ENCODE peak calls at places on chromosome 20, in five cellular contexts. J is transverse colon, Q is stomach, O is H1, U is SK-N-SH. E is an unnamed sample.

GRCh38 chr20:53883098-53883762 is 187.2 kb downstream of the BCAS1 start:
- DNase-seq in J (no peak), Q (no peak), O (no peak), U (no peak), E (no peak)

GRCh38 chr20:54043044-54043967 is 27.1 kb downstream of the BCAS1 start:
- DNase-seq in J (no peak), Q (no peak), O (no peak), U (no peak), E (no peak)

GRCh38 chr20:59572515-59572914 is 31.8 kb upstream of the PHACTR3 start:
- DNase-seq in J (no peak), Q (no peak), O (no peak), U (no peak), E (no peak)

GRCh38 chr20:34365765-34366213 is 2.7 kb downstream of the ITCH start:
- DNase-seq in J (no peak), Q (no peak), O (no peak), U (no peak), E (no peak)

GRCh38 chr20:64077876-64078551 is 1.3 kb downstream of the RGS19 start:
- DNase-seq in J (peak; percentile 68), Q (peak; percentile 41), O (no peak), U (no peak), E (no peak)

GRCh38 chr20:35021063-35021462 is 65.4 kb downstream of the MYH7B start:
- DNase-seq in J (no peak), Q (no peak), O (no peak), U (no peak), E (no peak)

GRCh38 chr20:37711001-37711400 is 17.2 kb downstream of the CTNNBL1 start:
- DNase-seq in J (no peak), Q (no peak), O (no peak), U (no peak), E (no peak)

GRCh38 chr20:45097485-45098095 is 3.3 kb downstream of the KCNS1 start:
- DNase-seq in J (peak; percentile 26), Q (no peak), O (no peak), U (peak; percentile 67), E (no peak)

GRCh38 chr20:32439132-32439829 is 81.2 kb downstream of the ASXL1 start:
- DNase-seq in J (peak; percentile 5), Q (no peak), O (no peak), U (no peak), E (peak; percentile 44)

GRCh38 chr20:58720890-58721289 is 28.3 kb downstream of the NPEPL1 start:
- DNase-seq in J (no peak), Q (no peak), O (no peak), U (no peak), E (no peak)

GRCh38 chr20:57734754-57735153 is 24.9 kb upstream of the PMEPA1 start:
- DNase-seq in J (no peak), Q (no peak), O (no peak), U (no peak), E (no peak)

GRCh38 chr20:59902470-59902869 is 31.0 kb downstream of the SYCP2 start:
- DNase-seq in J (no peak), Q (no peak), O (no peak), U (no peak), E (no peak)

GRCh38 chr20:57663241-57663640 is 43.0 kb upstream of the ZBP1 start:
- DNase-seq in J (peak; percentile 3), Q (no peak), O (no peak), U (peak; percentile 16), E (peak; percentile 53)

GRCh38 chr20:60558491-60558890 is 600.3 kb downstream of the CDH26 start:
- DNase-seq in J (no peak), Q (no peak), O (no peak), U (no peak), E (no peak)

GRCh38 chr20:8116067-8116811 is 15.8 kb upstream of the PLCB1 start:
- DNase-seq in J (no peak), Q (no peak), O (no peak), U (no peak), E (no peak)

GRCh38 chr20:40489886-40490285 is 199.2 kb downstream of the MAFB start:
- DNase-seq in J (no peak), Q (no peak), O (no peak), U (no peak), E (no peak)

GRCh38 chr20:43404880-43405279 is 52.8 kb upstream of the SRSF6 start:
- DNase-seq in J (no peak), Q (no peak), O (peak; percentile 83), U (no peak), E (no peak)

GRCh38 chr20:24289737-24290481 is 179.5 kb upstream of the SYNDIG1 start:
- DNase-seq in J (no peak), Q (no peak), O (no peak), U (no peak), E (no peak)

GRCh38 chr20:63572071-63572787 is 1.8 kb downstream of the HELZ2 start:
- DNase-seq in J (no peak), Q (no peak), O (no peak), U (no peak), E (no peak)

GRCh38 chr20:7358670-7359069 is 581.6 kb downstream of the HAO1 start:
- DNase-seq in J (no peak), Q (no peak), O (no peak), U (no peak), E (no peak)

GRCh38 chr20:47280668-47281067 is 75.8 kb downstream of the ZMYND8 start:
- DNase-seq in J (no peak), Q (no peak), O (no peak), U (no peak), E (peak; percentile 34)
- TF ChIP-seq POLR2AphosphoS5 in J (no peak), Q (no peak), O (no peak), U (no peak), E (no peak)

GRCh38 chr20:1833216-1833615 is 62.0 kb upstream of the SIRPA start:
- DNase-seq in J (no peak), Q (no peak), O (no peak), U (no peak), E (no peak)

GRCh38 chr20:1831606-1832005 is 63.6 kb upstream of the SIRPA start:
- DNase-seq in J (no peak), Q (no peak), O (no peak), U (no peak), E (no peak)

GRCh38 chr20:1833728-1834726 is 61.2 kb upstream of the SIRPA start:
- DNase-seq in J (no peak), Q (no peak), O (no peak), U (no peak), E (no peak)

GRCh38 chr20:1830240-1830639 is 65.0 kb upstream of the SIRPA start:
- DNase-seq in J (no peak), Q (no peak), O (no peak), U (peak; percentile 61), E (no peak)

DNA sequence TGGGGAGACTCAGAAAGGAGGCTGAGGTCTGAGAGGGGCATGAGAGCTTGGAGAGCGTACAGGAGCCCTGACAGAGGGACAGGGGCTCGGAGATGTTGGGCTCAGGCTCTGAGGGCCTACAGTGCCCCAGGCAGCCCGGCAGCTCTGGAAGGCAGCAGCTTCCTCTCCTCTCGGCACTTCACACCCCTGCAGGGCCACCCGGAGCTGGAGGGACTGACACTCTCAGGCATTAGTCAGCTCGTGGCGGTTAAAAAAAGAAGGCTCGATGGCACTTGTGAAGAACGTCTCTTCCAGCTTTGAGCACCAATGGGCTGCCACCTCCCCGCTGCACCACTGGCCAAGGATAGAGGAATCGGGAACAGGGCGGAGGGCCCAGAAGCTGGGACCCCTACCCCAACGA is 62.6 kb upstream of the SIRPA start:
- DNase-seq in J (no peak), Q (no peak), O (no peak), U (no peak), E (no peak)
- H3K4me1 ChIP-seq in J (peaks cover 6% of the 10 kb centered on the region), Q (peaks cover 9% of the 10 kb centered on the region), O (no peaks in the 10 kb centered on the region), U (peaks cover 8% of the 10 kb centered on the region), E (peaks cover 22% of the 10 kb centered on the region)

DNA sequence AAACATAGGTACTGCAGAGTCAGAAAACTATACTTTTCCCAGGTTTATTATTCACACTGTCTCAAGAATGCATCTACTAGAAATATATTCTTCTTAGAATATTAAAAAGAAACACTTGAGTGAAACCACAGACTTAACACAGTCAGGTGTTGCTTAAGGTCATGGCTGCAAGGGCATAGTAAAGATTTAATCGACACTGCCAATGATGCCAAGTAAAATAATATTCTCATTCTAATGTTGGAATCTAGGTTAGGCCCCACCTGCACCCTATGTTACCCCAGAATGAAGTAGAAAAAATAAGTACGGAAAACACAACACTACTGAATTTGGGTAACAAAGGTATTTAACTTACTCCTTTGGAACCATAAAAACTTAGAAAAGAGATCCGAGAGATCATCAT is 155.0 kb downstream of the RALGAPA2 start:
- DNase-seq in J (no peak), Q (no peak), O (no peak), U (no peak), E (no peak)
- TF ChIP-seq EP300 in J (no peak), Q (no peak), O (no peak), U (no peak), E (no peak)

GRCh38 chr20:51467971-51468626 is 74.4 kb downstream of the NFATC2 start:
- DNase-seq in J (no peak), Q (no peak), O (no peak), U (no peak), E (no peak)
- TF ChIP-seq POLR2AphosphoS5 in J (no peak), Q (no peak), O (no peak), U (no peak), E (no peak)

E was measured in sigmoid colon.